ENCODE peak calls at places on chromosomes 12 and 14, in ten cellular contexts. One of them, this sample, is unnamed.

GRCh38 chr12:12400793-12401192 is 43.9 kb downstream of the BORCS5 start:
- DNase-seq in ELR: no peak
- DNase-seq in naive B cell: no peak
- DNase-seq in AG09309: no peak
- DNase-seq in T follicular helper cell: no peak
- DNase-seq in NCI-H2029 treated with DMSO at 0.1 percent for 48 hours: no peak
- DNase-seq in WTC11: no peak
- DNase-seq in M059J: no peak
- DNase-seq in amniotic stem cell: no peak
- DNase-seq in fibroblast of mammary gland: no peak
- DNase-seq in this sample: no peak

GRCh38 chr12:22321018-22321605 is 13.4 kb downstream of the ST8SIA1 start:
- DNase-seq in ELR: no peak
- DNase-seq in naive B cell: no peak
- DNase-seq in AG09309: no peak
- DNase-seq in T follicular helper cell: no peak
- DNase-seq in NCI-H2029 treated with DMSO at 0.1 percent for 48 hours: no peak
- DNase-seq in WTC11: no peak
- DNase-seq in M059J: no peak
- DNase-seq in amniotic stem cell: no peak
- DNase-seq in fibroblast of mammary gland: no peak
- DNase-seq in this sample: no peak

GRCh38 chr14:53855574-53855973 is 101.1 kb downstream of the BMP4 start:
- DNase-seq in ELR: no peak
- DNase-seq in naive B cell: no peak
- DNase-seq in AG09309: no peak
- DNase-seq in T follicular helper cell: no peak
- DNase-seq in NCI-H2029 treated with DMSO at 0.1 percent for 48 hours: no peak
- DNase-seq in WTC11: no peak
- DNase-seq in M059J: peak
- DNase-seq in amniotic stem cell: no peak
- DNase-seq in fibroblast of mammary gland: no peak
- DNase-seq in this sample: no peak

GRCh38 chr14:64671591-64671990 is 32.6 kb upstream of the PLEKHG3 start:
- DNase-seq in ELR: peak
- DNase-seq in naive B cell: peak
- DNase-seq in AG09309: no peak
- DNase-seq in T follicular helper cell: no peak
- DNase-seq in NCI-H2029 treated with DMSO at 0.1 percent for 48 hours: no peak
- DNase-seq in WTC11: no peak
- DNase-seq in M059J: peak
- DNase-seq in amniotic stem cell: peak
- DNase-seq in fibroblast of mammary gland: peak
- DNase-seq in this sample: peak

GRCh38 chr14:74638066-74638465 is 26.0 kb upstream of the LTBP2 start:
- DNase-seq in ELR: no peak
- DNase-seq in naive B cell: no peak
- DNase-seq in AG09309: no peak
- DNase-seq in T follicular helper cell: no peak
- DNase-seq in NCI-H2029 treated with DMSO at 0.1 percent for 48 hours: no peak
- DNase-seq in WTC11: no peak
- DNase-seq in M059J: no peak
- DNase-seq in amniotic stem cell: no peak
- DNase-seq in fibroblast of mammary gland: no peak
- DNase-seq in this sample: no peak

GRCh38 chr14:100825691-100826331 is at the start of gene MEG3:
- DNase-seq in ELR: peak
- DNase-seq in naive B cell: no peak
- DNase-seq in AG09309: peak
- DNase-seq in T follicular helper cell: no peak
- DNase-seq in NCI-H2029 treated with DMSO at 0.1 percent for 48 hours: no peak
- DNase-seq in WTC11: no peak
- DNase-seq in M059J: peak
- DNase-seq in amniotic stem cell: peak
- DNase-seq in fibroblast of mammary gland: peak
- DNase-seq in this sample: no peak

GRCh38 chr12:100382327-100382726 is 25.5 kb downstream of the SLC17A8 start:
- DNase-seq in ELR: peak
- DNase-seq in naive B cell: no peak
- DNase-seq in AG09309: peak
- DNase-seq in T follicular helper cell: no peak
- DNase-seq in NCI-H2029 treated with DMSO at 0.1 percent for 48 hours: no peak
- DNase-seq in WTC11: no peak
- DNase-seq in M059J: peak
- DNase-seq in amniotic stem cell: no peak
- DNase-seq in fibroblast of mammary gland: peak
- DNase-seq in this sample: no peak

GRCh38 chr12:110694330-110694891 is 5.5 kb upstream of the HVCN1 start:
- DNase-seq in ELR: no peak
- DNase-seq in naive B cell: no peak
- DNase-seq in AG09309: no peak
- DNase-seq in T follicular helper cell: no peak
- DNase-seq in NCI-H2029 treated with DMSO at 0.1 percent for 48 hours: no peak
- DNase-seq in WTC11: no peak
- DNase-seq in M059J: no peak
- DNase-seq in amniotic stem cell: no peak
- DNase-seq in fibroblast of mammary gland: no peak
- DNase-seq in this sample: no peak

This sample was measured in iPS DF 6.9.